ENCODE peak calls at places on chromosomes 1 and 21, in five cellular contexts. One of them, this sample, is unnamed.

GRCh38 chr1:93771843-93772242 is 90.2 kb upstream of the BCAR3 start:
- DNase-seq in astrocyte of the cerebellum: no peak
- DNase-seq in CD8-positive, alpha-beta T cell: no peak
- DNase-seq in AG09309: no peak
- DNase-seq in AG04450: no peak
- DNase-seq in this sample: no peak

GRCh38 chr1:27760411-27760810 is 12.6 kb upstream of the STX12 start:
- DNase-seq in CD8-positive, alpha-beta T cell: no peak
- DNase-seq in AG04450: no peak
- DNase-seq in astrocyte of the cerebellum: no peak
- DNase-seq in AG09309: no peak
- DNase-seq in this sample: peak; percentile 51

GRCh38 chr1:56873213-56873612 is 18.6 kb downstream of the C8A start:
- DNase-seq in CD8-positive, alpha-beta T cell: no peak
- DNase-seq in AG09309: no peak
- DNase-seq in AG04450: no peak
- DNase-seq in astrocyte of the cerebellum: no peak
- DNase-seq in this sample: no peak

GRCh38 chr21:21730524-21730923 is 732.3 kb downstream of the NCAM2 start:
- DNase-seq in AG09309: no peak
- DNase-seq in astrocyte of the cerebellum: no peak
- DNase-seq in AG04450: no peak
- DNase-seq in CD8-positive, alpha-beta T cell: no peak
- DNase-seq in this sample: peak; percentile 72

GRCh38 chr1:4425892-4426291 is 228.5 kb upstream of the AJAP1 start:
- DNase-seq in AG04450: no peak
- DNase-seq in CD8-positive, alpha-beta T cell: no peak
- DNase-seq in astrocyte of the cerebellum: no peak
- DNase-seq in AG09309: no peak
- DNase-seq in this sample: no peak

GRCh38 chr1:87636198-87636892 is 307.7 kb downstream of the LMO4 start:
- DNase-seq in AG09309: no peak
- DNase-seq in CD8-positive, alpha-beta T cell: no peak
- DNase-seq in astrocyte of the cerebellum: no peak
- DNase-seq in AG04450: no peak
- DNase-seq in this sample: no peak

GRCh38 chr1:65343286-65343685 is 33.9 kb downstream of the DNAJC6 start:
- DNase-seq in AG04450: no peak
- DNase-seq in CD8-positive, alpha-beta T cell: no peak
- DNase-seq in AG09309: peak; percentile 67
- DNase-seq in astrocyte of the cerebellum: no peak
- DNase-seq in this sample: peak; percentile 47

GRCh38 chr1:222466150-222466865 is 81.6 kb downstream of the HHIPL2 start:
- DNase-seq in CD8-positive, alpha-beta T cell: no peak
- DNase-seq in astrocyte of the cerebellum: no peak
- DNase-seq in AG04450: no peak
- DNase-seq in AG09309: no peak
- DNase-seq in this sample: no peak

GRCh38 chr1:107096690-107097089 is 40.2 kb downstream of the PRMT6 start:
- DNase-seq in AG09309: no peak
- DNase-seq in CD8-positive, alpha-beta T cell: no peak
- DNase-seq in AG04450: no peak
- DNase-seq in astrocyte of the cerebellum: no peak
- DNase-seq in this sample: no peak

GRCh38 chr1:1614204-1614953 is 921 bp upstream of the MIB2 start:
- DNase-seq in AG04450: peak; percentile 37
- DNase-seq in AG09309: peak; percentile 78
- DNase-seq in astrocyte of the cerebellum: no peak
- DNase-seq in CD8-positive, alpha-beta T cell: peak; percentile 84
- DNase-seq in this sample: peak; percentile 94

GRCh38 chr1:204927673-204928641 is 57.3 kb downstream of the NFASC start:
- DNase-seq in astrocyte of the cerebellum: no peak
- DNase-seq in CD8-positive, alpha-beta T cell: no peak
- DNase-seq in AG09309: no peak
- DNase-seq in AG04450: no peak
- DNase-seq in this sample: no peak

GRCh38 chr1:40232444-40232843 is 15.3 kb upstream of the TMCO2 start:
- DNase-seq in AG04450: no peak
- DNase-seq in astrocyte of the cerebellum: no peak
- DNase-seq in CD8-positive, alpha-beta T cell: peak; percentile 28
- DNase-seq in AG09309: no peak
- DNase-seq in this sample: no peak

GRCh38 chr21:32193066-32193465 is 85.8 kb downstream of the MIS18A start:
- DNase-seq in astrocyte of the cerebellum: no peak
- DNase-seq in CD8-positive, alpha-beta T cell: no peak
- DNase-seq in AG04450: no peak
- DNase-seq in AG09309: no peak
- DNase-seq in this sample: no peak

GRCh38 chr21:42636535-42636914 is 16.9 kb upstream of the PDE9A start:
- DNase-seq in CD8-positive, alpha-beta T cell: no peak
- DNase-seq in astrocyte of the cerebellum: no peak
- DNase-seq in AG04450: no peak
- DNase-seq in AG09309: peak; percentile 73
- DNase-seq in this sample: peak; percentile 79

GRCh38 chr1:173353346-173353745 is 123.8 kb upstream of the PRDX6 start:
- DNase-seq in AG04450: no peak
- DNase-seq in CD8-positive, alpha-beta T cell: no peak
- DNase-seq in AG09309: no peak
- DNase-seq in astrocyte of the cerebellum: no peak
- DNase-seq in this sample: peak; percentile 7

GRCh38 chr1:85975770-85976386 is 180.7 kb downstream of the COL24A1 start:
- DNase-seq in CD8-positive, alpha-beta T cell: no peak
- DNase-seq in astrocyte of the cerebellum: no peak
- DNase-seq in AG09309: no peak
- DNase-seq in AG04450: no peak
- DNase-seq in this sample: no peak

GRCh38 chr1:7586031-7586941 is 184.8 kb upstream of the VAMP3 start:
- DNase-seq in astrocyte of the cerebellum: no peak
- DNase-seq in AG09309: no peak
- DNase-seq in CD8-positive, alpha-beta T cell: no peak
- DNase-seq in AG04450: no peak
- DNase-seq in this sample: no peak

GRCh38 chr1:204032642-204033235 is 40.2 kb upstream of the SOX13 start:
- DNase-seq in CD8-positive, alpha-beta T cell: no peak
- DNase-seq in AG04450: no peak
- DNase-seq in astrocyte of the cerebellum: no peak
- DNase-seq in AG09309: no peak
- DNase-seq in this sample: no peak

GRCh38 chr1:117860906-117861610 is 68.4 kb downstream of the GDAP2 start:
- DNase-seq in AG09309: peak; percentile 63
- DNase-seq in AG04450: peak; percentile 76
- DNase-seq in astrocyte of the cerebellum: no peak
- DNase-seq in CD8-positive, alpha-beta T cell: no peak
- DNase-seq in this sample: no peak

GRCh38 chr1:110746644-110747259 is 72.0 kb upstream of the KCNA3 start:
- DNase-seq in astrocyte of the cerebellum: peak; percentile 32
- DNase-seq in AG04450: peak; percentile 1
- DNase-seq in CD8-positive, alpha-beta T cell: peak; percentile 55
- DNase-seq in AG09309: no peak
- DNase-seq in this sample: peak; percentile 67

GRCh38 chr1:183569801-183570200 is 20.5 kb downstream of the NCF2 start:
- DNase-seq in astrocyte of the cerebellum: no peak
- DNase-seq in AG04450: no peak
- DNase-seq in CD8-positive, alpha-beta T cell: no peak
- DNase-seq in AG09309: no peak
- DNase-seq in this sample: no peak

GRCh38 chr1:25809929-25810328 is 9.8 kb upstream of the MTFR1L start:
- DNase-seq in astrocyte of the cerebellum: no peak
- DNase-seq in AG04450: no peak
- DNase-seq in CD8-positive, alpha-beta T cell: no peak
- DNase-seq in AG09309: no peak
- DNase-seq in this sample: no peak

GRCh38 chr1:185080425-185080824 is 35.1 kb downstream of the RNF2 start:
- DNase-seq in AG04450: no peak
- DNase-seq in AG09309: no peak
- DNase-seq in astrocyte of the cerebellum: no peak
- DNase-seq in CD8-positive, alpha-beta T cell: no peak
- DNase-seq in this sample: no peak

GRCh38 chr1:38000529-38001453 is 4.5 kb downstream of the FHL3 start:
- DNase-seq in CD8-positive, alpha-beta T cell: no peak
- DNase-seq in astrocyte of the cerebellum: peak; percentile 88
- DNase-seq in AG09309: no peak
- DNase-seq in AG04450: peak; percentile 74
- DNase-seq in this sample: peak; percentile 86

GRCh38 chr1:246160905-246161304 is 346.2 kb downstream of the SMYD3 start:
- DNase-seq in AG04450: no peak
- DNase-seq in astrocyte of the cerebellum: no peak
- DNase-seq in CD8-positive, alpha-beta T cell: no peak
- DNase-seq in AG09309: no peak
- DNase-seq in this sample: no peak

GRCh38 chr1:118302145-118302544 is 117.1 kb upstream of the SPAG17 start:
- DNase-seq in AG09309: no peak
- DNase-seq in CD8-positive, alpha-beta T cell: no peak
- DNase-seq in astrocyte of the cerebellum: no peak
- DNase-seq in AG04450: no peak
- DNase-seq in this sample: no peak

GRCh38 chr1:98196012-98196411 is 275.2 kb upstream of the DPYD start:
- DNase-seq in astrocyte of the cerebellum: no peak
- DNase-seq in AG04450: no peak
- DNase-seq in AG09309: no peak
- DNase-seq in CD8-positive, alpha-beta T cell: no peak
- DNase-seq in this sample: peak; percentile 23

GRCh38 chr1:151611288-151611790 is 511 bp upstream of the SNX27 start:
- DNase-seq in AG09309: peak; percentile 31
- DNase-seq in CD8-positive, alpha-beta T cell: no peak
- DNase-seq in AG04450: no peak
- DNase-seq in astrocyte of the cerebellum: no peak
- DNase-seq in this sample: peak; percentile 91

GRCh38 chr1:65260851-65261473 is 48.4 kb upstream of the DNAJC6 start:
- DNase-seq in AG09309: peak; percentile 53
- DNase-seq in astrocyte of the cerebellum: no peak
- DNase-seq in AG04450: no peak
- DNase-seq in CD8-positive, alpha-beta T cell: no peak
- DNase-seq in this sample: peak; percentile 51

GRCh38 chr1:116871772-116872146 is 38.0 kb upstream of the PTGFRN start:
- DNase-seq in CD8-positive, alpha-beta T cell: no peak
- DNase-seq in astrocyte of the cerebellum: no peak
- DNase-seq in AG04450: no peak
- DNase-seq in AG09309: no peak
- DNase-seq in this sample: peak; percentile 90

GRCh38 chr1:227447531-227447990 is 115.8 kb upstream of the ZNF678 start:
- DNase-seq in AG04450: no peak
- DNase-seq in AG09309: peak; percentile 5
- DNase-seq in astrocyte of the cerebellum: no peak
- DNase-seq in CD8-positive, alpha-beta T cell: no peak
- DNase-seq in this sample: peak; percentile 51

GRCh38 chr1:183505338-183506089 is 33.2 kb downstream of the SMG7 start:
- DNase-seq in AG04450: no peak
- DNase-seq in CD8-positive, alpha-beta T cell: no peak
- DNase-seq in astrocyte of the cerebellum: no peak
- DNase-seq in AG09309: no peak
- DNase-seq in this sample: no peak

GRCh38 chr1:80066060-80066459 is 1059.5 kb upstream of the ADGRL4 start:
- DNase-seq in AG04450: no peak
- DNase-seq in CD8-positive, alpha-beta T cell: no peak
- DNase-seq in AG09309: no peak
- DNase-seq in astrocyte of the cerebellum: peak; percentile 27
- DNase-seq in this sample: no peak

GRCh38 chr1:90761781-90762589 is 44.9 kb upstream of the BARHL2 start:
- DNase-seq in CD8-positive, alpha-beta T cell: no peak
- DNase-seq in AG04450: no peak
- DNase-seq in AG09309: no peak
- DNase-seq in astrocyte of the cerebellum: no peak
- DNase-seq in this sample: no peak

GRCh38 chr1:92424376-92424775 is 62.3 kb downstream of the GFI1 start:
- DNase-seq in AG09309: no peak
- DNase-seq in astrocyte of the cerebellum: no peak
- DNase-seq in AG04450: no peak
- DNase-seq in CD8-positive, alpha-beta T cell: no peak
- DNase-seq in this sample: no peak

GRCh38 chr1:39886757-39887231 is 3.5 kb upstream of the TRIT1 start:
- DNase-seq in astrocyte of the cerebellum: no peak
- DNase-seq in CD8-positive, alpha-beta T cell: no peak
- DNase-seq in AG09309: no peak
- DNase-seq in AG04450: no peak
- DNase-seq in this sample: no peak

DNA sequence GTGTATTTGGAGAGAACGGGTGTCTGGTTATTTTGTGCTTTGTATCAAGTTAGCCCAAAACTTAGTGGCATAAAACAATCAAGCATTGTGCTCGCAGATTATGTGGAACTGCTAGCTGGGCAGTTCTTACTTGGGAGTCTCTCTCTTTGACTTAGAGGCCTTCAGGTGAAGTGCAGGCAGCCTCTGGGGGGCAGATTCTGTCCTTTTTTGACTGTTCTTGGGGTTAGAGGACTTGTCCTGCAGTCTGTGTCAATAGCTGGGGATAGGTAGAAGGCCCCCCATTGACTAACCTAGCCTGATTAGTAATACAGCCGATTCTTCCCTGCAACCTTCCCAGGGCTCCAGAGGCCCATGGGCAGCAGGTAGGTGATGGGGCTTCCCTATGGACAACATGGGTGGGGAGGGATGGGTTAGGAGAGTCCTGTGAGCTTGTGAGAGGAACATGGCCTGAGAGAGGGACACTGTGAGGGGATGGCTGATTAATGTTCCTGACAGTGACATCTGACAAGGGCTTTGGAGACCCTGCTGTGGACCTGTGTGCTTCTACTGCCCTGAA is 37.2 kb upstream of the ACOT11 start:
- DNase-seq in CD8-positive, alpha-beta T cell: no peak
- DNase-seq in AG09309: no peak
- DNase-seq in AG04450: no peak
- DNase-seq in astrocyte of the cerebellum: no peak
- DNase-seq in this sample: no peak
- H3K4me3 ChIP-seq in CD8-positive, alpha-beta T cell: no peak overlapping the region
- H3K4me3 ChIP-seq in AG09309: no peak overlapping the region
- H3K4me3 ChIP-seq in AG04450: no peak overlapping the region
- H3K4me3 ChIP-seq in astrocyte of the cerebellum: no peak overlapping the region
- H3K4me3 ChIP-seq in this sample: no peak overlapping the region

GRCh38 chr1:9663257-9663656 is 11.7 kb downstream of the PIK3CD start:
- DNase-seq in astrocyte of the cerebellum: no peak
- DNase-seq in AG04450: no peak
- DNase-seq in AG09309: no peak
- DNase-seq in CD8-positive, alpha-beta T cell: no peak
- DNase-seq in this sample: no peak
- TF ChIP-seq CTCF in astrocyte of the cerebellum: no peak
- TF ChIP-seq CTCF in AG04450: no peak
- TF ChIP-seq CTCF in AG09309: no peak
- TF ChIP-seq CTCF in CD8-positive, alpha-beta T cell: no peak
- TF ChIP-seq CTCF in this sample: no peak

DNA sequence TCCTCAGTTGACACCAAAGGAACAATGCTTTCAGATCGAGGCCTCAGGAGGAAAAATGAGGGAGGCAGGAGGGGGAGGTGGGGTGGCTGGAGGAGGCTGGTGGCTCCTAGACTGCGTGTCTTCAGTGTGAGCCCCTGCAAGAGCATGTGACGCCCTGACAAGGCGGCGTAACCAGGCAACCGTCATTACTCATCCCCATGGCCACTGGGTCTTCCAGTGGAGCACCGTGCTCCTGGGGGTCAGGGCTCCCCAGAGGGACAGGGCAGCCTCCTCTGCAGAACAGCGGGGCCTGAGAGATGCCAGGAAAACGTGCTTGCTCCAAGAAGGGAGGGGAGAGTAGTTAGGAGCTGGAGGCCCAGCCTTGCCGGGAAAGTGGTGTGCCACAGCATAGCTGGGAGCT is 172.7 kb upstream of the TMEM51 start:
- DNase-seq in AG04450: no peak
- DNase-seq in AG09309: no peak
- DNase-seq in astrocyte of the cerebellum: no peak
- DNase-seq in CD8-positive, alpha-beta T cell: no peak
- DNase-seq in this sample: no peak
- H3K4me3 ChIP-seq in AG04450: no peak overlapping the region
- H3K4me3 ChIP-seq in AG09309: no peak overlapping the region
- H3K4me3 ChIP-seq in astrocyte of the cerebellum: no peak overlapping the region
- H3K4me3 ChIP-seq in CD8-positive, alpha-beta T cell: no peak overlapping the region
- H3K4me3 ChIP-seq in this sample: no peak overlapping the region

GRCh38 chr1:224666911-224667310 is 50.8 kb downstream of the CNIH3 start:
- DNase-seq in AG09309: no peak
- DNase-seq in astrocyte of the cerebellum: no peak
- DNase-seq in AG04450: no peak
- DNase-seq in CD8-positive, alpha-beta T cell: no peak
- DNase-seq in this sample: no peak
- TF ChIP-seq CTCF in AG09309: no peak
- TF ChIP-seq CTCF in astrocyte of the cerebellum: no peak
- TF ChIP-seq CTCF in AG04450: no peak
- TF ChIP-seq CTCF in CD8-positive, alpha-beta T cell: no peak
- TF ChIP-seq CTCF in this sample: no peak